ENCODE peak calls at places on chromosomes 16 and 17, in nine cellular contexts. I, U, F, N, C, T, S, V and G are unnamed samples.

GRCh38 chr17:79793924-79794304 is 3.0 kb downstream of the CBX8 start:
- DNase-seq in I (no peak), U (peak; percentile 65), F (no peak), N (no peak), C (no peak), T (no peak), S (no peak), V (no peak), G (no peak)

GRCh38 chr16:52191533-52192134 is 355.3 kb downstream of the TOX3 start:
- DNase-seq in I (peak; percentile 87), U (peak; percentile 81), F (peak; percentile 58), N (no peak), C (peak; percentile 41), T (peak; percentile 54), S (peak; percentile 76), V (peak; percentile 68), G (peak; percentile 51)

GRCh38 chr17:55303008-55303493 is 38.3 kb downstream of the HLF start:
- DNase-seq in I (no peak), U (no peak), F (no peak), N (no peak), C (no peak), T (no peak), S (no peak), V (no peak), G (no peak)

GRCh38 chr17:63418540-63418939 is 27.6 kb downstream of the CYB561 start:
- DNase-seq in I (no peak), U (no peak), F (no peak), N (no peak), C (no peak), T (no peak), S (no peak), V (no peak), G (no peak)

GRCh38 chr17:39002991-39003715 is 36.0 kb upstream of the FBXO47 start:
- DNase-seq in I (peak; percentile 85), U (no peak), F (no peak), N (peak; percentile 88), C (no peak), T (no peak), S (no peak), V (peak; percentile 47), G (peak; percentile 91)

GRCh38 chr17:62757518-62757951 is 50.6 kb downstream of the MARCHF10 start:
- DNase-seq in I (peak; percentile 61), U (no peak), F (peak; percentile 16), N (no peak), C (no peak), T (no peak), S (no peak), V (no peak), G (no peak)

GRCh38 chr16:4316732-4317461 is 1.0 kb downstream of the GLIS2 start:
- DNase-seq in I (no peak), U (peak; percentile 56), F (no peak), N (peak; percentile 89), C (peak; percentile 51), T (no peak), S (no peak), V (no peak), G (peak; percentile 74)

GRCh38 chr16:10128397-10129258 is 53.6 kb downstream of the GRIN2A start:
- DNase-seq in I (no peak), U (no peak), F (no peak), N (peak; percentile 34), C (no peak), T (no peak), S (no peak), V (no peak), G (no peak)

GRCh38 chr17:55540414-55541091 is 29.3 kb upstream of the SMIM36 start:
- DNase-seq in I (no peak), U (peak; percentile 11), F (peak; percentile 16), N (no peak), C (peak; percentile 63), T (no peak), S (no peak), V (no peak), G (no peak)

GRCh38 chr16:4414187-4414909 is 2.0 kb downstream of the CORO7 start:
- DNase-seq in I (no peak), U (no peak), F (no peak), N (no peak), C (no peak), T (peak; percentile 59), S (no peak), V (peak; percentile 24), G (no peak)

GRCh38 chr17:27588354-27588753 is 42.6 kb upstream of the LGALS9 start:
- DNase-seq in I (no peak), U (no peak), F (no peak), N (no peak), C (no peak), T (no peak), S (no peak), V (no peak), G (no peak)

GRCh38 chr16:48946687-48947370 is 334.8 kb downstream of the CBLN1 start:
- DNase-seq in I (no peak), U (peak; percentile 22), F (no peak), N (no peak), C (no peak), T (no peak), S (no peak), V (no peak), G (peak; percentile 30)

GRCh38 chr16:70689970-70690905 is 4.4 kb upstream of the MTSS2 start:
- DNase-seq in I (no peak), U (no peak), F (no peak), N (no peak), C (no peak), T (no peak), S (no peak), V (peak; percentile 75), G (no peak)

GRCh38 chr16:83538707-83539106 is 269.1 kb upstream of the HSBP1 start:
- DNase-seq in I (no peak), U (no peak), F (no peak), N (no peak), C (no peak), T (no peak), S (no peak), V (no peak), G (no peak)
- H3K4me1 ChIP-seq in I (no peaks in the 10 kb centered on the region), U (no peaks in the 10 kb centered on the region), F (no peaks in the 10 kb centered on the region), N (no peaks in the 10 kb centered on the region), C (no peaks in the 10 kb centered on the region), T (no peaks in the 10 kb centered on the region), S (no peaks in the 10 kb centered on the region), V (no peaks in the 10 kb centered on the region), G (no peaks in the 10 kb centered on the region)

GRCh38 chr17:57410169-57410568 is 153.8 kb downstream of the MSI2 start:
- DNase-seq in I (no peak), U (no peak), F (no peak), N (no peak), C (no peak), T (no peak), S (no peak), V (no peak), G (no peak)

GRCh38 chr17:57406981-57407286 is 150.6 kb downstream of the MSI2 start:
- DNase-seq in I (no peak), U (no peak), F (no peak), N (no peak), C (no peak), T (no peak), S (no peak), V (no peak), G (no peak)

GRCh38 chr17:57407287-57408063 is 151.2 kb downstream of the MSI2 start:
- DNase-seq in I (no peak), U (peak; percentile 59), F (no peak), N (no peak), C (no peak), T (no peak), S (peak; percentile 99), V (peak; percentile 66), G (no peak)

GRCh38 chr17:57406131-57406980 is 150.0 kb downstream of the MSI2 start:
- DNase-seq in I (no peak), U (no peak), F (peak; percentile 44), N (no peak), C (no peak), T (no peak), S (peak; percentile 61), V (no peak), G (no peak)

GRCh38 chr17:57408064-57408811 is 151.9 kb downstream of the MSI2 start:
- DNase-seq in I (no peak), U (peak; percentile 61), F (no peak), N (no peak), C (no peak), T (peak; percentile 59), S (peak; percentile 86), V (peak; percentile 58), G (no peak)
- H3K4me3 ChIP-seq in I (no peak overlapping the region), U (no peak overlapping the region), F (no peak overlapping the region), N (no peak overlapping the region), C (no peak overlapping the region), T (peak overlapping the region; percentile 2), S (peak overlapping the region; percentile 26), V (no peak overlapping the region), G (no peak overlapping the region)

GRCh38 chr17:58269557-58270291 is 11.0 kb downstream of the MPO start:
- DNase-seq in I (peak; percentile 6), U (no peak), F (no peak), N (no peak), C (no peak), T (no peak), S (no peak), V (no peak), G (no peak)

GRCh38 chr17:58272367-58273280 is 8.1 kb downstream of the MPO start:
- DNase-seq in I (no peak), U (no peak), F (no peak), N (no peak), C (no peak), T (no peak), S (no peak), V (no peak), G (no peak)

GRCh38 chr17:58271532-58271931 is 9.2 kb downstream of the MPO start:
- DNase-seq in I (no peak), U (no peak), F (no peak), N (no peak), C (no peak), T (no peak), S (no peak), V (no peak), G (no peak)

GRCh38 chr17:58268774-58269556 is 11.8 kb downstream of the MPO start:
- DNase-seq in I (peak; percentile 14), U (no peak), F (no peak), N (no peak), C (no peak), T (no peak), S (no peak), V (no peak), G (no peak)

GRCh38 chr17:58270476-58271290 is 10.1 kb downstream of the MPO start:
- DNase-seq in I (peak; percentile 9), U (no peak), F (no peak), N (no peak), C (no peak), T (peak; percentile 11), S (no peak), V (no peak), G (no peak)
- TF ChIP-seq CTCF in I (no peak), U (no peak), F (no peak), N (no peak), C (peak; percentile 35), T (peak; percentile 59), S (no peak), V (no peak), G (no peak)

DNA sequence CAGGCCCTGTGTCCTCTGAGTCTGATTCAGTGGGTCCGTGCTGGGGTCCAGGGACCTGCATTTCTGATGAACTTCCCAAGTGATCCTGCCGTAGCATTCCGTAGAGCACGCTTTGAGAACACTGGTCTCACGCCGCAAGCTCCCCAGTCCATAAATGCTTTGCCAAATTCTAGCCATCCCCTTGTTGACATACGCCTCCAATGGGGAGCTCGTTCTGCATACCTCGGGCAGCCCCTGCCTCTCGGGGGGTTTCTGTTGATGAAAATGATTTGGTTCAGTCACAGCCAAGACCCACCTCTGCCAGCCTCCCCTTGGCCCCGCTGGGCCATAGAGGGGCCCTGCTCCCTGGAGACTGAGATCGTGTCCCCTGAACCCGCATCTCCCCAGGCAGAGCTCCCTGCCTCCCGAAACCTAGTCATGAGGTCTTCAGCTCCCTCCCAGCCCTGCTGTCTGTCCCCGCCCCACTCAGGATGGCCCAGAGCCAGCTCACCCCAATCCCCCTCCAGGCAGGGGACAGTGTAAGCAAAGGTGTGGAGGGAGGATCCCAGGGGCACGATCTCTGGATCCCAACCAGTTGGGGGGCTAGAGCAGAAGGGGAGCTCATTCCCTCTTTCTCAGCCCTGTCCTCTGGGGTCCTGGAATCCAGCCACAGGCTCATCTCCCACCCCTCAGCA is 16.2 kb upstream of the SPNS2 start:
- DNase-seq in I (no peak), U (no peak), F (no peak), N (no peak), C (no peak), T (no peak), S (no peak), V (peak; percentile 60), G (no peak)
- H3K4me1 ChIP-seq in I (no peaks in the 10 kb centered on the region), U (peaks cover 43% of the 10 kb centered on the region), F (no peaks in the 10 kb centered on the region), N (no peaks in the 10 kb centered on the region), C (peaks cover 17% of the 10 kb centered on the region), T (peaks cover 15% of the 10 kb centered on the region), S (peaks cover 55% of the 10 kb centered on the region), V (peaks cover 38% of the 10 kb centered on the region), G (peaks cover 31% of the 10 kb centered on the region)